ENCODE peak calls at places on chromosomes 4 and X, in six cellular contexts. One of them, this sample, is unnamed.

GRCh38 chrX:23819385-23820234 is 36.6 kb downstream of the SAT1 start:
- DNase-seq in A549: no peak
- DNase-seq in breast epithelium: no peak
- DNase-seq in HCT116: no peak
- DNase-seq in right cardiac atrium: no peak
- DNase-seq in A673: no peak
- DNase-seq in this sample: no peak

GRCh38 chrX:19647731-19648588 is 132.7 kb upstream of the MAP3K15 start:
- DNase-seq in right cardiac atrium: no peak
- DNase-seq in HCT116: no peak
- DNase-seq in A673: no peak
- DNase-seq in A549: no peak
- DNase-seq in breast epithelium: no peak
- DNase-seq in this sample: no peak

GRCh38 chr4:153151535-153152452 is 52.4 kb upstream of the TRIM2 start:
- DNase-seq in HCT116: no peak
- DNase-seq in breast epithelium: peak; percentile 44
- DNase-seq in A549: peak; percentile 25
- DNase-seq in right cardiac atrium: peak; percentile 63
- DNase-seq in A673: peak; percentile 88
- DNase-seq in this sample: no peak

GRCh38 chr4:10074767-10075105 is 41.9 kb downstream of the WDR1 start:
- DNase-seq in A673: peak; percentile 19
- DNase-seq in A549: peak; percentile 45
- DNase-seq in HCT116: no peak
- DNase-seq in right cardiac atrium: peak; percentile 41
- DNase-seq in breast epithelium: no peak
- DNase-seq in this sample: no peak

GRCh38 chr4:139783761-139784484 is 118.3 kb downstream of the MGST2 start:
- DNase-seq in HCT116: no peak
- DNase-seq in breast epithelium: peak; percentile 52
- DNase-seq in A549: no peak
- DNase-seq in A673: no peak
- DNase-seq in right cardiac atrium: no peak
- DNase-seq in this sample: no peak

GRCh38 chr4:88230399-88230798 is 54.0 kb downstream of the PPM1K start:
- DNase-seq in breast epithelium: no peak
- DNase-seq in HCT116: no peak
- DNase-seq in A673: no peak
- DNase-seq in A549: no peak
- DNase-seq in right cardiac atrium: no peak
- DNase-seq in this sample: no peak

GRCh38 chr4:95124906-95125504 is 367.2 kb downstream of the BMPR1B start:
- DNase-seq in right cardiac atrium: no peak
- DNase-seq in A673: peak; percentile 65
- DNase-seq in breast epithelium: no peak
- DNase-seq in HCT116: peak; percentile 56
- DNase-seq in A549: peak; percentile 81
- DNase-seq in this sample: peak; percentile 9

GRCh38 chr4:147318581-147318980 is 162.3 kb upstream of the EDNRA start:
- DNase-seq in right cardiac atrium: no peak
- DNase-seq in HCT116: no peak
- DNase-seq in A673: no peak
- DNase-seq in breast epithelium: no peak
- DNase-seq in A549: no peak
- DNase-seq in this sample: no peak

GRCh38 chrX:41452972-41453371 is 5.8 kb downstream of the NYX start:
- DNase-seq in A549: no peak
- DNase-seq in breast epithelium: no peak
- DNase-seq in HCT116: no peak
- DNase-seq in A673: no peak
- DNase-seq in right cardiac atrium: no peak
- DNase-seq in this sample: no peak

GRCh38 chrX:133335027-133335426 is 80.3 kb downstream of the GPC4 start:
- DNase-seq in breast epithelium: no peak
- DNase-seq in A673: peak; percentile 82
- DNase-seq in right cardiac atrium: no peak
- DNase-seq in A549: peak; percentile 13
- DNase-seq in HCT116: no peak
- DNase-seq in this sample: no peak

GRCh38 chr4:37726666-37727065 is 40.5 kb upstream of the RELL1 start:
- DNase-seq in A549: no peak
- DNase-seq in right cardiac atrium: no peak
- DNase-seq in breast epithelium: no peak
- DNase-seq in HCT116: no peak
- DNase-seq in A673: no peak
- DNase-seq in this sample: no peak

GRCh38 chr4:178136736-178137345 is 694.6 kb upstream of the AGA start:
- DNase-seq in right cardiac atrium: peak; percentile 28
- DNase-seq in HCT116: no peak
- DNase-seq in A673: no peak
- DNase-seq in breast epithelium: no peak
- DNase-seq in A549: no peak
- DNase-seq in this sample: no peak

GRCh38 chr4:114251020-114251419 is 271.6 kb upstream of the ARSJ start:
- DNase-seq in A549: no peak
- DNase-seq in right cardiac atrium: no peak
- DNase-seq in A673: no peak
- DNase-seq in HCT116: no peak
- DNase-seq in breast epithelium: no peak
- DNase-seq in this sample: no peak

GRCh38 chrX:50470103-50471031 is at the start of gene DGKK:
- DNase-seq in A673: peak; percentile 59
- DNase-seq in right cardiac atrium: peak; percentile 27
- DNase-seq in A549: no peak
- DNase-seq in breast epithelium: no peak
- DNase-seq in HCT116: no peak
- DNase-seq in this sample: no peak

GRCh38 chr4:86357608-86358007 is 2.2 kb downstream of the MAPK10 start:
- DNase-seq in A549: no peak
- DNase-seq in right cardiac atrium: no peak
- DNase-seq in A673: no peak
- DNase-seq in breast epithelium: no peak
- DNase-seq in HCT116: no peak
- DNase-seq in this sample: no peak

GRCh38 chrX:2430265-2430825 is 70.4 kb downstream of the DHRSX start:
- DNase-seq in HCT116: no peak
- DNase-seq in A549: no peak
- DNase-seq in breast epithelium: no peak
- DNase-seq in right cardiac atrium: no peak
- DNase-seq in A673: no peak
- DNase-seq in this sample: no peak

GRCh38 chr4:16583764-16584163 is 314.7 kb downstream of the LDB2 start:
- DNase-seq in breast epithelium: no peak
- DNase-seq in HCT116: no peak
- DNase-seq in right cardiac atrium: peak; percentile 26
- DNase-seq in A549: no peak
- DNase-seq in A673: no peak
- DNase-seq in this sample: no peak

GRCh38 chrX:65837875-65838549 is 170.6 kb downstream of the MSN start:
- DNase-seq in A549: no peak
- DNase-seq in A673: no peak
- DNase-seq in breast epithelium: no peak
- DNase-seq in HCT116: no peak
- DNase-seq in right cardiac atrium: no peak
- DNase-seq in this sample: no peak

GRCh38 chr4:55184600-55185523 is 59.5 kb upstream of the KDR start:
- DNase-seq in A549: peak; percentile 21
- DNase-seq in HCT116: peak; percentile 64
- DNase-seq in A673: no peak
- DNase-seq in right cardiac atrium: no peak
- DNase-seq in breast epithelium: no peak
- DNase-seq in this sample: peak; percentile 52

GRCh38 chrX:12702509-12703091 is 88.6 kb upstream of the PRPS2 start:
- DNase-seq in A673: peak; percentile 31
- DNase-seq in right cardiac atrium: peak; percentile 10
- DNase-seq in HCT116: peak; percentile 3
- DNase-seq in A549: peak; percentile 17
- DNase-seq in breast epithelium: no peak
- DNase-seq in this sample: no peak

GRCh38 chr4:13481569-13481968 is 2.6 kb downstream of the RAB28 start:
- DNase-seq in A549: peak; percentile 1
- DNase-seq in HCT116: no peak
- DNase-seq in breast epithelium: no peak
- DNase-seq in right cardiac atrium: no peak
- DNase-seq in A673: peak; percentile 23
- DNase-seq in this sample: no peak

GRCh38 chr4:108370291-108370690 is 201.6 kb upstream of the LEF1 start:
- DNase-seq in HCT116: no peak
- DNase-seq in breast epithelium: no peak
- DNase-seq in A549: no peak
- DNase-seq in A673: no peak
- DNase-seq in right cardiac atrium: no peak
- DNase-seq in this sample: no peak
- H3K4me1 ChIP-seq in HCT116: no peaks in the 10 kb centered on the region
- H3K4me1 ChIP-seq in breast epithelium: no peaks in the 10 kb centered on the region
- H3K4me1 ChIP-seq in A549: no peaks in the 10 kb centered on the region
- H3K4me1 ChIP-seq in A673: no peaks in the 10 kb centered on the region
- H3K4me1 ChIP-seq in right cardiac atrium: no peaks in the 10 kb centered on the region
- H3K4me1 ChIP-seq in this sample: no peaks in the 10 kb centered on the region

DNA sequence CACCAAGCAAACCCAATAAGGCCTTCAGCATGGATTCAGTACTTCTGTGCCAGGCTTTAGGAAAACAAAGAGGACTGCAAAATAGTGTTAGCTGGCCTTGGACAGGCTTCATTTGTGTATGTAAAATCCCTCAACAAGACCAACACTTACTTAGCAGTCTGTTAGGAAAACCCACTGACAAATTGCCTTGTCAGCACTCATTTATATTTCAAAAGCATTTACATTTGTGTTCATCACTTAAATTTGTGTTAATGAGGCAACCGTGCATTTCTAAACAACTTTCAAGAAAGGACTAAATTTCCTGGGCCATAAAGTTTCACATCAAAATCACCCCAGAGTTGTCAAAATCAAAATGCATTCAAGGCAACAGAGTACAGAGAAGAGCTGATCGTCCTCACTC is 1.5 kb downstream of the S100G start:
- DNase-seq in right cardiac atrium: no peak
- DNase-seq in HCT116: no peak
- DNase-seq in A673: no peak
- DNase-seq in A549: no peak
- DNase-seq in breast epithelium: no peak
- DNase-seq in this sample: no peak
- H3K27ac ChIP-seq in right cardiac atrium: no peak overlapping the region
- H3K27ac ChIP-seq in HCT116: no peak overlapping the region
- H3K27ac ChIP-seq in A673: no peak overlapping the region
- H3K27ac ChIP-seq in A549: no peak overlapping the region
- H3K27ac ChIP-seq in breast epithelium: no peak overlapping the region
- H3K27ac ChIP-seq in this sample: no peak overlapping the region

GRCh38 chrX:1075741-1076140 is 136.7 kb downstream of the CRLF2 start:
- DNase-seq in HCT116: no peak
- DNase-seq in A673: no peak
- DNase-seq in right cardiac atrium: no peak
- DNase-seq in A549: no peak
- DNase-seq in breast epithelium: no peak
- DNase-seq in this sample: no peak

GRCh38 chrX:1072637-1073377 is 139.6 kb downstream of the CRLF2 start:
- DNase-seq in A673: peak; percentile 11
- DNase-seq in right cardiac atrium: no peak
- DNase-seq in HCT116: peak; percentile 75
- DNase-seq in breast epithelium: no peak
- DNase-seq in A549: no peak
- DNase-seq in this sample: no peak

GRCh38 chrX:1075156-1075555 is 137.3 kb downstream of the CRLF2 start:
- DNase-seq in right cardiac atrium: no peak
- DNase-seq in HCT116: no peak
- DNase-seq in A549: no peak
- DNase-seq in breast epithelium: no peak
- DNase-seq in A673: no peak
- DNase-seq in this sample: no peak

GRCh38 chrX:1074755-1075154 is 137.7 kb downstream of the CRLF2 start:
- DNase-seq in A549: no peak
- DNase-seq in HCT116: no peak
- DNase-seq in A673: no peak
- DNase-seq in breast epithelium: no peak
- DNase-seq in right cardiac atrium: no peak
- DNase-seq in this sample: no peak

GRCh38 chrX:1074172-1074571 is 138.3 kb downstream of the CRLF2 start:
- DNase-seq in right cardiac atrium: no peak
- DNase-seq in A673: no peak
- DNase-seq in breast epithelium: no peak
- DNase-seq in HCT116: no peak
- DNase-seq in A549: no peak
- DNase-seq in this sample: no peak
- H3K4me1 ChIP-seq in right cardiac atrium: no peaks in the 10 kb centered on the region
- H3K4me1 ChIP-seq in A673: no peaks in the 10 kb centered on the region
- H3K4me1 ChIP-seq in breast epithelium: no peaks in the 10 kb centered on the region
- H3K4me1 ChIP-seq in HCT116: no peaks in the 10 kb centered on the region
- H3K4me1 ChIP-seq in A549: no peaks in the 10 kb centered on the region
- H3K4me1 ChIP-seq in this sample: no peaks in the 10 kb centered on the region

GRCh38 chr4:100289980-100290379 is 99.7 kb upstream of the DDIT4L start:
- DNase-seq in breast epithelium: no peak
- DNase-seq in right cardiac atrium: no peak
- DNase-seq in A673: peak; percentile 30
- DNase-seq in HCT116: no peak
- DNase-seq in A549: no peak
- DNase-seq in this sample: no peak
- H3K27ac ChIP-seq in breast epithelium: no peak overlapping the region
- H3K27ac ChIP-seq in right cardiac atrium: no peak overlapping the region
- H3K27ac ChIP-seq in A673: no peak overlapping the region
- H3K27ac ChIP-seq in HCT116: no peak overlapping the region
- H3K27ac ChIP-seq in A549: no peak overlapping the region
- H3K27ac ChIP-seq in this sample: peak overlapping the region; percentile 74